ENCODE peak calls at places on chromosomes 6 and 20, in five cellular contexts. X is GM13977; D is CD4-positive, alpha-beta T cell; G is Calu3; K is astrocyte of the cerebellum. F is an unnamed sample.

GRCh38 chr20:3398681-3399252 is 8.7 kb downstream of the DNAAF9 start:
- DNase-seq in K (no peak), G (no peak), D (no peak), X (no peak), F (no peak)

GRCh38 chr6:21595951-21596378 is 2.4 kb downstream of the SOX4 start:
- DNase-seq in D (no peak), G (peak; percentile 48), X (peak; percentile 28), K (no peak), F (peak; percentile 38)

GRCh38 chr6:137494281-137494966 is at the start of gene OLIG3:
- DNase-seq in D (no peak), K (no peak), X (peak; percentile 55), G (no peak), F (peak; percentile 61)

GRCh38 chr6:33740204-33740608 is 6.5 kb downstream of the IP6K3 start:
- DNase-seq in K (no peak), X (no peak), D (no peak), G (peak; percentile 45), F (no peak)

GRCh38 chr6:80006541-80006940 is 2.1 kb downstream of the TTK start:
- DNase-seq in G (no peak), K (no peak), D (no peak), X (no peak), F (no peak)

GRCh38 chr6:113647158-113647889 is 209.8 kb upstream of the MARCKS start:
- DNase-seq in D (no peak), X (no peak), G (no peak), K (no peak), F (no peak)

GRCh38 chr6:27871919-27872633 is 40.1 kb downstream of the OR2B2 start:
- DNase-seq in X (peak; percentile 89), D (peak; percentile 84), G (peak; percentile 84), K (peak; percentile 97), F (peak; percentile 88)

GRCh38 chr6:42217523-42218367 is at the start of gene MRPS10:
- DNase-seq in K (peak; percentile 87), D (peak; percentile 87), G (peak; percentile 95), X (peak; percentile 87), F (peak; percentile 93)

DNA sequence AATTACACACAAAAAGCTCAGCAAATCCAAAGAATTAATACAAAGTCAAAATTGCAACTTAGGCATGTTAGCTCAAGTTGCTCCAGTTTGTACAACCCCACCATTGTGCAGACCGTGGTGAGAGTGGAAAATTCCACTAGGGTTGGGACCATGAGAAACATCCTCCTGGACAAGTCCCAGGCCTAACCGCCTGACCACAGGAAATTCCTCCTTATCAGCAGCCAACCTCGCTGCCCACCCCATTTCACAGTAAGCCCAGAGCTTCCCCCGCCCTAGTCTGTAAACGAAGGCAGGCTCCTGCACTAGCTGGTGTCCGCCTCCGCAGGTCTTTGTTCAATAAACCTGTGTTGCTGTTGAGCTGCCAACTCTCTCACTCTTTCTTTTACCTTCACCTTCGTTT is 1023.3 kb downstream of the EYS start:
- DNase-seq in D (no peak), X (no peak), K (peak; percentile 74), G (no peak), F (no peak)
- TF ChIP-seq CTCF in D (no peak), X (no peak), K (no peak), G (no peak), F (no peak)

DNA sequence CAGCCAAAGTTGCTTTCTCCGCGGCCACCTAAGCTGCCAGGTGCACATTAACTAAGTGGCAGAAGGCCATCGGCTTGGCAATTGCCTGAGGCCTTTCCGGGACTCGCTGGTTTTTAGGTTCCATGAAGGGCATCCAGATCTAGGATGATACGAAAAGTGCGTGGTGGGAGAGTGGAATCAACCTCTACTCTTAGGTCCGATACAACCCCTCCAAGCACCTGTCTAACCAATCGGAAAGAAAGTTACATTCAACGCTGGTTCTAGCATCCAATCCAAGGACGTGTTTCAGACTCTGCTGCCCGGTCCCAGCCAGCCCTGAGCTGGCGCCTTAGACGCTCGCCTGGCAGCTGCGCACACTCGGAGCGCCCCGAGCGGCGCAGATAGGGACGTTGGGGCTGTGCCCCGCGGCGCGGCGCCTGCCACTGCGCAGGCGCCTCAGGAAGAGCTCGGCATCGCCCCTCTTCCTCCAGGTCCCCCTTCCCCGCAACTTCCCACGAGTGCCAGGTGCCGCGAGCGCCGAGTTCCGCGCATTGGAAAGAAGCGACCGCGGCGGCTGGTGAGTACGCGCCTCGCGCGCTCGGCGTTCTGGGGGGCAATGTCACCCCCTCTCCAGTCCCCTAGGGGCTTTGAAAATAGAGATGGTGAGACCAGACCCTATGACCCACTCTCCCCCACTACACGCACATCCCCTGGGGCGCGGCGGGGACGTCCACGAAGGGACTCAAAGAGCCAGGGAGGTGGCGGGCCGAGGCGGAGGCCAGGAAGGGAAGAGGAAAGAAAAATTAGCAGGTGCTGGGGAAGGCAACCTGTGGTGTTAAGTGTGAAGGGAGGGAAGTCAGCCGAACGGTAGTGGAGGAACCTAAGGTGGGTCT is at the start of gene ENPP4:
- DNase-seq in X (peak; percentile 95), K (peak; percentile 62), D (peak; percentile 85), G (peak; percentile 91), F (peak; percentile 93)
- TF ChIP-seq CTCF in X (peak; percentile 15), K (no peak), D (no peak), G (no peak), F (peak; percentile 9)

GRCh38 chr20:17909745-17910345 is 58.7 kb downstream of the SNX5 start:
- DNase-seq in D (no peak), K (no peak), G (no peak), X (no peak), F (no peak)

GRCh38 chr20:17904027-17904426 is 64.6 kb downstream of the SNX5 start:
- DNase-seq in G (no peak), X (peak; percentile 69), D (no peak), K (no peak), F (peak; percentile 55)

GRCh38 chr20:17902531-17903083 is 66.0 kb downstream of the SNX5 start:
- DNase-seq in X (no peak), G (no peak), K (no peak), D (no peak), F (no peak)

GRCh38 chr20:17901971-17902370 is 66.6 kb downstream of the SNX5 start:
- DNase-seq in D (no peak), G (no peak), K (no peak), X (no peak), F (no peak)

GRCh38 chr20:17905544-17905943 is 63.0 kb downstream of the SNX5 start:
- DNase-seq in D (no peak), X (no peak), G (no peak), K (no peak), F (no peak)
- TF ChIP-seq CTCF in D (no peak), X (no peak), G (no peak), K (no peak), F (no peak)

GRCh38 chr20:1489764-1490436 is 1.3 kb downstream of the SIRPB2 start:
- DNase-seq in D (no peak), K (no peak), G (peak; percentile 41), X (no peak), F (no peak)

GRCh38 chr20:1490643-1491042 is 577 bp downstream of the SIRPB2 start:
- DNase-seq in K (no peak), X (no peak), G (no peak), D (no peak), F (no peak)

GRCh38 chr20:1489328-1489727 is 1.9 kb downstream of the SIRPB2 start:
- DNase-seq in K (no peak), D (no peak), G (no peak), X (no peak), F (no peak)

GRCh38 chr20:1484438-1485120 is 6.6 kb downstream of the SIRPB2 start:
- DNase-seq in K (no peak), G (no peak), D (no peak), X (no peak), F (no peak)

GRCh38 chr20:1486566-1486965 is 4.7 kb downstream of the SIRPB2 start:
- DNase-seq in X (no peak), G (no peak), D (no peak), K (no peak), F (no peak)
- TF ChIP-seq CTCF in X (no peak), G (no peak), D (no peak), K (no peak), F (no peak)

GRCh38 chr6:47352169-47352568 is 42.5 kb upstream of the TNFRSF21 start:
- DNase-seq in K (no peak), X (no peak), G (no peak), D (no peak), F (no peak)
- TF ChIP-seq CTCF in K (no peak), X (no peak), G (no peak), D (no peak), F (no peak)

GRCh38 chr6:84687487-84687886 is 76.9 kb downstream of the TBX18 start:
- DNase-seq in K (no peak), X (no peak), G (no peak), D (no peak), F (no peak)

GRCh38 chr6:84696181-84696580 is 68.2 kb downstream of the TBX18 start:
- DNase-seq in X (no peak), K (peak; percentile 12), D (no peak), G (no peak), F (no peak)

GRCh38 chr6:84688187-84688878 is 76.1 kb downstream of the TBX18 start:
- DNase-seq in D (no peak), K (peak; percentile 22), G (no peak), X (no peak), F (no peak)

GRCh38 chr6:84691978-84692623 is 72.3 kb downstream of the TBX18 start:
- DNase-seq in K (no peak), D (no peak), G (no peak), X (no peak), F (no peak)
- TF ChIP-seq CTCF in K (no peak), D (no peak), G (no peak), X (no peak), F (no peak)

DNA sequence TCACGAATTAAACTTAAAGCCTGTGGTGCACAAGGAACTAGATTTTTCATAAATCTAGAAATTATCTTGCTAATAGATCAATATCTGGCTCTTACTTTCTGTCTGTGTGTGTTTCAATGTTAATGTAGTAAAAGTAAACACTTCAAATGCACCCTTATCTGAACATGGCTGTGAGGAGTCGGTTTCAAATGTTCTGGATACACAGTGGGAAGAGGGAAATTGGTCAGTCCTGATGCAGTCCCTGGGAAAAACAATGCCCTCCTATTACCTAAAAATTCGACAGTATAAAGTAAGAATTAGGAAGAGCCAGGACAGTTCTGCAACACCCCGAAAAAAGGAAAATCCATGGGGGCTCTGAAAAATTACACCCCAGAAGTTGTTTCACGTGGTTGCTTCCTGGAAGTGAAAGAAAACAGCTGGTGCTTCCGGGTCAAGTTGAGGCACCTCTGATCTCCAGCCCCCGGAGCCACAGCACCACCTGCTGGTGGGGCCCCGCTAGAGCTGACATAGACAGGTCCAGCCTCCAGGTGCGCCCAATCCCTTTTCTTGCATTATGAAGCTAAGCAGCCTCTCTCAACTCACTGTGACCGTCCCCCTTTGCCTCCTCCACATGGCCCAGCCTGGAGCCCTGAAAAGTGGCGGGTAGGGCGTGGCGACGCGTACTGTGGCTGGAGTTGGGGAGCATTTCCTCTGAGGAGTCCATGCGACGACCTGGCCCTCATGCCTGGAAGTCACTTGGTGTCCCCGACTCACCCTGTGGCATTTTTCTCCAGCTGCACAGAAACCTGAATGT is 8.3 kb downstream of the SEMG2 start:
- DNase-seq in X (no peak), G (peak; percentile 97), D (no peak), K (no peak), F (peak; percentile 30)
- TF ChIP-seq CTCF in X (peak; percentile 54), G (peak; percentile 99), D (no peak), K (peak; percentile 34), F (peak; percentile 41)